ENCODE peak calls at places on chromosomes 6 and 20, in eight cellular contexts. R, X, Z, J, A, I, T and C are unnamed samples. For H3K27me3 and H3K36me3, the result is how much of the 10 kb centered on the place peaks cover.

GRCh38 chr6:6640915-6641314 is 52.4 kb downstream of the LY86 start:
- DNase-seq in R (no peak), X (no peak), Z (no peak), J (no peak), A (no peak), I (no peak), T (no peak), C (no peak)

GRCh38 chr6:116596815-116597214 is 19.5 kb upstream of the RSPH4A start:
- DNase-seq in R (no peak), X (peak), Z (no peak), J (no peak), A (no peak), I (no peak), T (no peak), C (no peak)

GRCh38 chr6:161327360-161327953 is 53.6 kb upstream of the AGPAT4 start:
- DNase-seq in R (no peak), X (peak), Z (no peak), J (no peak), A (no peak), I (no peak), T (no peak), C (no peak)

GRCh38 chr6:40894962-40895799 is 143.8 kb downstream of the UNC5CL start:
- DNase-seq in R (peak), X (peak), Z (no peak), J (peak), A (peak), I (peak), T (peak), C (no peak)

GRCh38 chr6:70844301-70844700 is 112.6 kb downstream of the B3GAT2 start:
- DNase-seq in R (no peak), X (no peak), Z (no peak), J (no peak), A (no peak), I (no peak), T (no peak), C (no peak)

GRCh38 chr6:33176906-33177305 is 15.4 kb downstream of the COL11A2 start:
- DNase-seq in R (no peak), X (no peak), Z (no peak), J (no peak), A (no peak), I (no peak), T (no peak), C (no peak)

GRCh38 chr6:71375676-71376075 is 87.1 kb downstream of the OGFRL1 start:
- DNase-seq in R (no peak), X (peak), Z (no peak), J (no peak), A (no peak), I (no peak), T (no peak), C (no peak)

GRCh38 chr6:39952170-39952569 is 17.9 kb upstream of the MOCS1 start:
- DNase-seq in R (peak), X (no peak), Z (no peak), J (no peak), A (no peak), I (peak), T (no peak), C (peak)

GRCh38 chr6:23874985-23875384 is 251.0 kb upstream of the NRSN1 start:
- DNase-seq in R (no peak), X (no peak), Z (no peak), J (no peak), A (no peak), I (no peak), T (no peak), C (no peak)

GRCh38 chr20:15702161-15702560 is 871.1 kb downstream of the KIF16B start:
- DNase-seq in R (no peak), X (no peak), Z (no peak), J (no peak), A (no peak), I (no peak), T (no peak), C (no peak)

GRCh38 chr20:38005866-38006265 is 27.4 kb downstream of the TTI1 start:
- DNase-seq in R (no peak), X (no peak), Z (no peak), J (no peak), A (no peak), I (no peak), T (no peak), C (no peak)

GRCh38 chr6:16216501-16217155 is 21.8 kb upstream of the GMPR start:
- DNase-seq in R (no peak), X (no peak), Z (no peak), J (no peak), A (no peak), I (no peak), T (no peak), C (no peak)

GRCh38 chr20:35146299-35146921 is 726 bp downstream of the EDEM2 start:
- DNase-seq in R (peak), X (peak), Z (peak), J (no peak), A (no peak), I (no peak), T (peak), C (no peak)

GRCh38 chr6:11500008-11500407 is 37.5 kb upstream of the TMEM170B start:
- DNase-seq in R (peak), X (peak), Z (no peak), J (no peak), A (no peak), I (no peak), T (no peak), C (no peak)

GRCh38 chr6:87623248-87623647 is 33.3 kb downstream of the ORC3 start:
- DNase-seq in R (peak), X (no peak), Z (no peak), J (no peak), A (no peak), I (no peak), T (no peak), C (no peak)

GRCh38 chr6:103036846-103037245 is 1643.3 kb downstream of the GRIK2 start:
- DNase-seq in R (no peak), X (no peak), Z (no peak), J (no peak), A (no peak), I (no peak), T (peak), C (no peak)

GRCh38 chr20:50399003-50399916 is 110.9 kb upstream of the PTPN1 start:
- DNase-seq in R (peak), X (no peak), Z (no peak), J (peak), A (no peak), I (peak), T (peak), C (no peak)

GRCh38 chr6:133240511-133241087 is 558 bp upstream of the EYA4 start:
- DNase-seq in R (peak), X (peak), Z (no peak), J (peak), A (no peak), I (no peak), T (no peak), C (no peak)

GRCh38 chr6:152948150-152948768 is 34.6 kb downstream of the FBXO5 start:
- DNase-seq in R (peak), X (peak), Z (no peak), J (no peak), A (no peak), I (no peak), T (no peak), C (no peak)

GRCh38 chr20:43559588-43559987 is 761 bp downstream of the SGK2 start:
- DNase-seq in R (no peak), X (no peak), Z (no peak), J (no peak), A (no peak), I (no peak), T (no peak), C (no peak)

GRCh38 chr20:43554369-43554768 is 4.5 kb upstream of the SGK2 start:
- DNase-seq in R (no peak), X (no peak), Z (no peak), J (no peak), A (no peak), I (no peak), T (no peak), C (no peak)

GRCh38 chr20:43560974-43561373 is 2.1 kb downstream of the SGK2 start:
- DNase-seq in R (no peak), X (no peak), Z (no peak), J (no peak), A (no peak), I (no peak), T (no peak), C (no peak)

GRCh38 chr20:43559147-43559477 is 285 bp downstream of the SGK2 start:
- DNase-seq in R (no peak), X (no peak), Z (no peak), J (no peak), A (no peak), I (no peak), T (no peak), C (no peak)

DNA sequence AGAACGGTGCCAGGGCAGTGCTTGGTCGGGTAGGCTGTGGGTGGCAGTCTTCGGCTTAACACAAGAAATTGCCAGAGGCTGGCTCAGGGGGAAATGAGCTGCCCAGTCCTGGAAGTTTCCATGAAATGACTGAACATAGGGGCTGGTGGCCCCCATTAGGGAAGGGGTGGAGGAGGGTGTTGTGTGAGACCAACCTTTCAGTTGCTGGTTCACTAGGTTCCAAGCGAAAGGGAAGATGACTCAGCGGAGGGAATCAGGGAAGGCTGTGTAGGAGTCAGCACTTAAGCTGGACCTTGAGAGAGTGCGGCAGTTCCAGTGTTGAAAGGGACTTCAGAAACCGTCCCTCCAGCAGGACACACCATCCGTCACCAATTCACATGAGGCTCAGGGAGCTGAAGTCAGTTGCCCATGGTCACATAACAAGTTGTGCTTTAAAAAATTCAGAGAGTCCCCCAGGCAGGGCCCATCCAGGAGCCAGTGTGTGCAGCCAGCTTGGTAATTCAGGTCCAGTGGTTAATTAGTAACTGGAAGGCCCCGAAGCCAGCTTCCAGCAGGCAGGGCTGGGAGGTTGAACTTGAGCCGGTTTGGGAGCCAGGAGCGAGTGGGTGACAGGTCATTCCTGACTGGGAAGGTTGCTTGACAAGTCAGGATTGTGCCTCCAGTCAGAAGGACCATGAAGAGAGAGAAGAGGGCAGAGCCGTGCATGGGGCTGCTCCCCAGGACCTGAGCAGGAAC is at the start of gene SGK2:
- DNase-seq in R (peak), X (peak), Z (no peak), J (no peak), A (no peak), I (no peak), T (no peak), C (no peak)
- H3K4me3 ChIP-seq in R (peak), X (peak), Z (no peak), J (no peak), A (no peak), I (no peak), T (no peak), C (no peak)

DNA sequence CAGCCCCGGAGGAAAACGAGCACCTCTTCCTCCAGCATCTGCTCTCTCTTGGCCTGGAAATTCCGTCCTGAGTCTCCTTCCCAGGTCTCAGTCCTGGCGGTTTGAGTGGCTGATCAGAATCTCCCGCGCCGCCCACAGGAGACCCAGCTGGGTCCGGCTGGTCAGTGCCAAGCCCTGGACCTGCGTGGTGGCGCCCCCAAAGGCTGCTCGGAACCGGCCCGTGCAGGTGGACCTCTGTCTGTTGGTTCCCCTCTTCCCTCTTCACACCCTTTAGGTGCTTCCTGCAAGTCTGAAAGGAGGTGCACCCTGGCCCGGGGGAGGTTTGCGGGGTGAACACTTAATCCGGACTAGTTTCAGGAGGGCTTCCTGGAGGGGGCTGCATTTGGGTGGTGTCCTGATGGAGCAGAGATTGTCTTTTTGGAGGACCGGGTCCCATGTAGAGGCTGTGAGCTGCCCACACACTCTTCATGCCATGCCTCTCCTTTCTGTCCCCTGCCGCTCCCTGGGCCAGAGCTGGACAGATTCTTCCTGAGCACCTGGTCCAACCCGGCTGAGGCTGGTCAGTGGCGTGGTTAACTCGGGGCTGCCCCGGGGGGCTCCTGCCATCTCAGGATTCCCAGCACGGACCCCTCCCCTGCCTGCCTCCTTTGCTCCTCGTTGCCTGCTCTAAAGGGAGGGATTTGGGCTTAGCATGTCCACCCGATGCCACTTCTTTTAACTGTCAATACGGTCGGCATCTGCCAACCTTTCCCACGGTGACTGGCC is 16.5 kb upstream of the BHLHE23 start:
- DNase-seq in R (no peak), X (no peak), Z (peak), J (no peak), A (no peak), I (no peak), T (peak), C (no peak)
- H3K27me3 ChIP-seq in R (half or more), X (half or more), Z (under half), J (half or more), A (under half), I (under half), T (half or more), C (half or more)

DNA sequence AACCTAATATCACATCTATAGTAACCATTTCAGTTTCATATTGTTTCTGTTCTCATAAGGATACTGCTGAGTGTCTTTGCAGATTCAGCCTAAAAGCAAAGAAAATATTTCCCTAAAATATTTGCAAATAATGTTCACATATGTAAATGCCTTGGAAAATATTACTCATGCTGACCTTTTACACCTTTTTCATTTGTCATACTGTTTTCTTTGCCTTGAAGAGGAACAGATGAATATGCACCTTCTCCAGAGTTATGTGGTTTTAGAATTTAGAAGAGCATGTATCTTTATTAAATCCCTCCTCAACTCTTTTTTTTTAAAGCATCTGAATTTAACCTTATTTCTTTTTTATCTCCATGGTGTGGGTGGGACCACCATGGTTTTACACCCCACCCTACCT is 32.5 kb downstream of the NDUFAF5 start:
- DNase-seq in R (peak), X (peak), Z (no peak), J (no peak), A (no peak), I (no peak), T (no peak), C (no peak)
- H3K36me3 ChIP-seq in R (half or more), X (under half), Z (under half), J (half or more), A (under half), I (half or more), T (half or more), C (under half)

GRCh38 chr20:62699741-62700140 is 8.9 kb upstream of the NTSR1 start:
- DNase-seq in R (no peak), X (no peak), Z (no peak), J (no peak), A (no peak), I (no peak), T (no peak), C (no peak)
- H3K4me3 ChIP-seq in R (no peak), X (no peak), Z (no peak), J (no peak), A (no peak), I (no peak), T (no peak), C (no peak)

GRCh38 chr20:60490184-60490583 is 532.0 kb downstream of the CDH26 start:
- DNase-seq in R (no peak), X (no peak), Z (no peak), J (no peak), A (no peak), I (no peak), T (no peak), C (no peak)
- H3K27me3 ChIP-seq in R (under half), X (under half), Z (under half), J (under half), A (under half), I (under half), T (under half), C (under half)